ENCODE peak calls at places on chromosomes 1 and 21, in four cellular contexts. B is adrenal gland, K is PC-3, G is brain microvascular endothelial cell. Q is an unnamed sample.

GRCh38 chr1:4768553-4768952 is 114.1 kb downstream of the AJAP1 start:
- DNase-seq in B (no peak), K (no peak), G (no peak), Q (no peak)

GRCh38 chr21:45994086-45994661 is 12.6 kb downstream of the COL6A1 start:
- DNase-seq in B (peak), K (no peak), G (no peak), Q (peak)

GRCh38 chr1:53450225-53450624 is 9.0 kb upstream of the DMRTB1 start:
- DNase-seq in B (no peak), K (no peak), G (no peak), Q (no peak)

GRCh38 chr1:56095924-56096655 is 483.3 kb downstream of the PLPP3 start:
- DNase-seq in B (no peak), K (no peak), G (peak), Q (no peak)

GRCh38 chr1:226711976-226712778 is 26.9 kb downstream of the ITPKB start:
- DNase-seq in B (no peak), K (no peak), G (no peak), Q (no peak)

GRCh38 chr1:212515329-212515760 is 82.6 kb downstream of the NENF start:
- DNase-seq in B (no peak), K (no peak), G (no peak), Q (no peak)

GRCh38 chr1:53153752-53154151 is 11.3 kb upstream of the SLC1A7 start:
- DNase-seq in B (no peak), K (no peak), G (no peak), Q (no peak)

GRCh38 chr1:231558711-231559205 is 30.3 kb downstream of the TSNAX start:
- DNase-seq in B (peak), K (no peak), G (no peak), Q (no peak)

GRCh38 chr1:81619156-81619555 is 181.6 kb upstream of the ADGRL2 start:
- DNase-seq in B (no peak), K (no peak), G (no peak), Q (no peak)

GRCh38 chr1:178931843-178932551 is 61.1 kb upstream of the ANGPTL1 start:
- DNase-seq in B (peak), K (no peak), G (peak), Q (no peak)

GRCh38 chr1:24051206-24051945 is 60.6 kb downstream of the MYOM3 start:
- DNase-seq in B (no peak), K (no peak), G (no peak), Q (no peak)

GRCh38 chr1:86714159-86714558 is 9.8 kb downstream of the SH3GLB1 start:
- DNase-seq in B (peak), K (no peak), G (no peak), Q (no peak)

GRCh38 chr1:41379741-41380130 is 18.5 kb downstream of the FOXO6 start:
- DNase-seq in B (no peak), K (no peak), G (no peak), Q (no peak)

GRCh38 chr1:37047487-37047886 is 13.2 kb upstream of the GRIK3 start:
- DNase-seq in B (no peak), K (no peak), G (no peak), Q (no peak)

GRCh38 chr1:93814059-93814794 is 64.8 kb downstream of the DNTTIP2 start:
- DNase-seq in B (peak), K (peak), G (peak), Q (no peak)

GRCh38 chr1:6491076-6491449 is 404 bp downstream of the PLEKHG5 start:
- DNase-seq in B (no peak), K (no peak), G (no peak), Q (no peak)

GRCh38 chr1:37930246-37931142 is 16.4 kb downstream of the INPP5B start:
- DNase-seq in B (no peak), K (peak), G (no peak), Q (no peak)

GRCh38 chr1:16236091-16236494 is 890 bp downstream of the CPLANE2 start:
- DNase-seq in B (peak), K (peak), G (no peak), Q (no peak)

GRCh38 chr1:27752372-27752771 is 20.6 kb upstream of the STX12 start:
- DNase-seq in B (no peak), K (no peak), G (no peak), Q (no peak)

GRCh38 chr1:34780528-34780927 is 486 bp upstream of the GJB3 start:
- DNase-seq in B (no peak), K (peak), G (no peak), Q (no peak)

GRCh38 chr1:161044908-161045748 is 649 bp downstream of the USF1 start:
- DNase-seq in B (peak), K (peak), G (peak), Q (peak)

GRCh38 chr21:23374155-23374554 is 2233.1 kb downstream of the MRPL39 start:
- DNase-seq in B (no peak), K (no peak), G (no peak), Q (no peak)

GRCh38 chr1:183514235-183514634 is 41.9 kb downstream of the SMG7 start:
- DNase-seq in B (no peak), K (peak), G (no peak), Q (no peak)

GRCh38 chr1:247487057-247487456 is 29.2 kb upstream of the OR2B11 start:
- DNase-seq in B (peak), K (peak), G (peak), Q (peak)

GRCh38 chr1:201169203-201169602 is 14.9 kb upstream of the TMEM9 start:
- DNase-seq in B (no peak), K (no peak), G (no peak), Q (no peak)

GRCh38 chr1:8873001-8873400 is 5.5 kb downstream of the ENO1 start:
- DNase-seq in B (no peak), K (no peak), G (no peak), Q (no peak)

GRCh38 chr21:46071082-46071481 is 26.8 kb upstream of the COL6A2 start:
- DNase-seq in B (no peak), K (no peak), G (no peak), Q (no peak)

GRCh38 chr1:23726669-23727068 is 16.6 kb upstream of the ELOA start:
- DNase-seq in B (no peak), K (no peak), G (no peak), Q (no peak)

GRCh38 chr1:119453021-119453420 is 38.1 kb downstream of the HSD3B2 start:
- DNase-seq in B (peak), K (peak), G (peak), Q (no peak)

GRCh38 chr1:20648438-20648837 is 12.7 kb downstream of the DDOST start:
- DNase-seq in B (no peak), K (no peak), G (no peak), Q (no peak)

GRCh38 chr1:185400057-185400456 is 83.0 kb upstream of the IVNS1ABP start:
- DNase-seq in B (peak), K (peak), G (peak), Q (no peak)

GRCh38 chr1:90725341-90725960 is 8.3 kb upstream of the BARHL2 start:
- DNase-seq in B (no peak), K (peak), G (no peak), Q (no peak)

GRCh38 chr1:90724926-90725325 is 7.8 kb upstream of the BARHL2 start:
- DNase-seq in B (no peak), K (no peak), G (no peak), Q (no peak)

GRCh38 chr1:90724361-90724760 is 7.3 kb upstream of the BARHL2 start:
- DNase-seq in B (no peak), K (no peak), G (no peak), Q (no peak)

GRCh38 chr1:90722874-90723273 is 5.8 kb upstream of the BARHL2 start:
- DNase-seq in B (no peak), K (no peak), G (no peak), Q (no peak)

DNA sequence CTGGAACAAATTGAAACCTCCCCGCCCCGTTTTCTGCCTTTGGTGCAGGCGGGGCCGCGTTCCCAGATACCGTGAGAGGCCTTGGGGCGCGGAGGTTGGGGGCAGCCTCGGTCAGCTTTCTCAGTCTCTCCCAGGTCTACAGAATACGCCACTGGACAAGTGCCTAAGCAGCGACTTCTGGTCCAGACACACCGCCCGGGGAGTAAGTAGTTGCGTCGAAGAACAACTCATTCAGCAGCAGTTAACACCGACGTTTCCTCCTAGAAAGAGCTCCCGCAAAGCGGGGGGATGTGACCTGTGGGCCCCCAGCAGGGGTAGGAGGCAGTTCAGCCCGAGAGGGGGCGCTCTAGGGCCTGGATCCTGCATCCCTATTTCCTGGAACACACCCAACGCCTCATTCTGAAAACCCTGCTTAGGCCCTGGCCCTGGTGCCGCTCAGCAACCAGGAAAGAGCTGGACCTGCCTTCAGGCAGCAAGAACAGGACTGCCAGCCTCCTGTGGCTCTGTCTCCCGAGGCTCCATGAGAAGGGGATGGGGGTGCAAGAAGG is 6.5 kb upstream of the BARHL2 start:
- DNase-seq in B (no peak), K (no peak), G (no peak), Q (no peak)
- TF ChIP-seq CTCF in B (no peak), K (peak), G (peak), Q (no peak)

GRCh38 chr1:32062867-32063230 is 9.9 kb upstream of the TMEM39B start:
- DNase-seq in B (no peak), K (no peak), G (no peak), Q (no peak)

GRCh38 chr1:32068891-32069590 is 3.7 kb upstream of the TMEM39B start:
- DNase-seq in B (no peak), K (no peak), G (no peak), Q (no peak)

GRCh38 chr1:32071758-32072621 is 749 bp upstream of the TMEM39B start:
- DNase-seq in B (no peak), K (peak), G (peak), Q (no peak)

GRCh38 chr1:32063261-32063681 is 9.5 kb upstream of the TMEM39B start:
- DNase-seq in B (no peak), K (peak), G (peak), Q (no peak)

DNA sequence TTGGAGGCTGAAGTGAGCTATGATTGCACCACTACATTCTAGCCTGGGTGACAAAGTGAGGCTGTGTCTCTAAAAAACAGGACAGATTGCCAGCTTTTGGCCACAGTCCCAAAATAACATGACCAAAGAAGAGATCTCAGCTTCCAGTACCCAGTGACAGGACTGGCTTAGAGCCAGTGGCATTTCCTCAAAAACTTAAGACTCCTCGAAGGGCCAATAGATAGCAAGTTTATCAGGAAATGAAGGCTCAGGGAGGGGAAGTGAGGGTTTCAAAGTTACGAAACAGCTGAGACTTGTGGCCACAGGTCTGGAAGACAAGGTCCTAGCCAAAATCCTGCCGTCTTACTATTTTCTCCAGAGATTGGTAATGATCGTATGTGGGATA is 6.3 kb upstream of the TMEM39B start:
- DNase-seq in B (peak), K (peak), G (peak), Q (no peak)
- TF ChIP-seq CTCF in B (no peak), K (no peak), G (no peak), Q (no peak)

GRCh38 chr1:44759077-44759476 is 16.3 kb upstream of the RPS8 start:
- DNase-seq in B (no peak), K (no peak), G (no peak), Q (no peak)

GRCh38 chr1:44760876-44761275 is 14.5 kb upstream of the RPS8 start:
- DNase-seq in B (no peak), K (no peak), G (no peak), Q (no peak)

GRCh38 chr1:44757420-44757819 is 17.8 kb downstream of the KIF2C start:
- DNase-seq in B (no peak), K (no peak), G (no peak), Q (no peak)
- TF ChIP-seq CTCF in B (no peak), K (no peak), G (no peak), Q (no peak)

GRCh38 chr1:92298573-92299476 is at the start of the genes GLMN and RPAP2:
- DNase-seq in B (peak), K (peak), G (peak), Q (peak)
- TF ChIP-seq CTCF in B (peak), K (peak), G (peak), Q (no peak)

GRCh38 chr1:1204425-1204920 is 1.9 kb downstream of the TNFRSF18 start:
- DNase-seq in B (no peak), K (no peak), G (no peak), Q (no peak)
- TF ChIP-seq CTCF in B (no peak), K (no peak), G (no peak), Q (no peak)

Q was measured in activated B cell treated with CpG ODN at 0.5 μM for 24 hours.